ENCODE peak calls at places on chromosomes 3 and 15, in five cellular contexts. G is AG09319, M is HCT116, E is omental fat pad, F is chondrocyte. H is an unnamed sample.

GRCh38 chr15:59885832-59886231 is 118.3 kb upstream of the FOXB1 start:
- DNase-seq in M (no peak), G (no peak), F (no peak), E (no peak), H (no peak)

GRCh38 chr3:141083831-141084624 is 32.9 kb downstream of the SPSB4 start:
- DNase-seq in G (no peak), E (no peak), M (no peak), F (peak; percentile 38), H (peak; percentile 11)

GRCh38 chr15:22952826-22953579 is 27.2 kb downstream of the CYFIP1 start:
- DNase-seq in G (no peak), E (no peak), M (no peak), F (no peak), H (peak; percentile 52)

GRCh38 chr15:25710184-25710583 is 152.9 kb downstream of the ATP10A start:
- DNase-seq in F (peak; percentile 76), E (no peak), M (no peak), G (no peak), H (no peak)

GRCh38 chr15:67769468-67770097 is 55.7 kb upstream of the SKOR1 start:
- DNase-seq in E (no peak), M (no peak), G (no peak), F (no peak), H (no peak)

GRCh38 chr3:118447326-118447725 is 587.3 kb downstream of the IGSF11 start:
- DNase-seq in G (no peak), M (no peak), F (no peak), E (no peak), H (no peak)

GRCh38 chr15:34855397-34855796 is 60.0 kb upstream of the ACTC1 start:
- DNase-seq in E (no peak), M (no peak), F (no peak), G (peak; percentile 41), H (no peak)

GRCh38 chr15:72923304-72923703 is 129.0 kb upstream of the NEO1 start:
- DNase-seq in G (no peak), F (no peak), E (no peak), M (peak; percentile 10), H (no peak)

GRCh38 chr15:59691194-59691805 is 2.2 kb upstream of the BNIP2 start:
- DNase-seq in F (no peak), G (no peak), E (no peak), M (peak; percentile 39), H (no peak)

GRCh38 chr3:121895121-121895520 is 920 bp downstream of the SLC15A2 start:
- DNase-seq in E (no peak), F (no peak), M (no peak), G (no peak), H (no peak)

GRCh38 chr3:16816048-16816780 is 68.5 kb upstream of the PLCL2 start:
- DNase-seq in M (no peak), E (no peak), G (no peak), F (no peak), H (no peak)

GRCh38 chr3:15578272-15578671 is 23.1 kb downstream of the HACL1 start:
- DNase-seq in E (no peak), M (no peak), F (no peak), G (no peak), H (no peak)

GRCh38 chr3:11661827-11662226 is 18.1 kb upstream of the VGLL4 start:
- DNase-seq in M (no peak), E (no peak), G (no peak), F (no peak), H (no peak)

GRCh38 chr15:66489179-66489791 is 8.3 kb downstream of the SNAPC5 start:
- DNase-seq in M (no peak), E (no peak), F (no peak), G (no peak), H (no peak)

GRCh38 chr15:74530771-74531143 is 10.3 kb upstream of the ARID3B start:
- DNase-seq in G (no peak), E (no peak), M (no peak), F (no peak), H (no peak)

GRCh38 chr3:57998366-57999283 is 9.6 kb upstream of the FLNB start:
- DNase-seq in G (no peak), E (no peak), M (no peak), F (no peak), H (no peak)

GRCh38 chr15:89785064-89785770 is 9.1 kb downstream of the MESP2 start:
- DNase-seq in G (no peak), E (no peak), M (no peak), F (peak; percentile 59), H (no peak)

GRCh38 chr3:190533511-190534282 is 19.8 kb downstream of the IL1RAP start:
- DNase-seq in F (no peak), G (peak; percentile 91), E (peak; percentile 30), M (no peak), H (peak; percentile 82)

GRCh38 chr3:72487078-72487765 is 361.0 kb downstream of the SHQ1 start:
- DNase-seq in M (peak; percentile 19), G (peak; percentile 66), E (no peak), F (no peak), H (peak; percentile 90)

GRCh38 chr3:150227839-150228238 is 180.3 kb upstream of the TSC22D2 start:
- DNase-seq in G (no peak), M (peak; percentile 32), F (no peak), E (no peak), H (no peak)

GRCh38 chr3:59978979-59979378 is 929.2 kb upstream of the CFAP20DC start:
- DNase-seq in E (no peak), G (no peak), M (no peak), F (no peak), H (no peak)

GRCh38 chr3:150141790-150142189 is 171.1 kb upstream of the PFN2 start:
- DNase-seq in E (no peak), M (no peak), G (no peak), F (no peak), H (no peak)

GRCh38 chr15:76177491-76178040 is 117.8 kb downstream of the TMEM266 start:
- DNase-seq in G (peak; percentile 48), E (no peak), F (no peak), M (no peak), H (peak; percentile 89)

GRCh38 chr3:138254199-138254598 is 67.1 kb downstream of the ARMC8 start:
- DNase-seq in E (no peak), G (no peak), M (no peak), F (no peak), H (no peak)

GRCh38 chr3:160577093-160577492 is 11.7 kb upstream of the KPNA4 start:
- DNase-seq in E (no peak), F (no peak), G (no peak), M (no peak), H (no peak)

GRCh38 chr3:160576621-160577020 is 11.2 kb upstream of the KPNA4 start:
- DNase-seq in G (no peak), E (no peak), F (no peak), M (no peak), H (no peak)

GRCh38 chr3:160574636-160575035 is 9.3 kb upstream of the KPNA4 start:
- DNase-seq in G (no peak), M (no peak), E (no peak), F (no peak), H (no peak)

GRCh38 chr3:160575589-160575988 is 10.2 kb upstream of the KPNA4 start:
- DNase-seq in G (no peak), F (no peak), E (no peak), M (no peak), H (no peak)

GRCh38 chr3:160577551-160578195 is 12.3 kb upstream of the KPNA4 start:
- DNase-seq in G (no peak), M (peak; percentile 23), F (no peak), E (no peak), H (no peak)
- TF ChIP-seq CTCF in G (peak; percentile 34), M (peak; percentile 60), F (peak; percentile 74), E (no peak), H (no peak)

DNA sequence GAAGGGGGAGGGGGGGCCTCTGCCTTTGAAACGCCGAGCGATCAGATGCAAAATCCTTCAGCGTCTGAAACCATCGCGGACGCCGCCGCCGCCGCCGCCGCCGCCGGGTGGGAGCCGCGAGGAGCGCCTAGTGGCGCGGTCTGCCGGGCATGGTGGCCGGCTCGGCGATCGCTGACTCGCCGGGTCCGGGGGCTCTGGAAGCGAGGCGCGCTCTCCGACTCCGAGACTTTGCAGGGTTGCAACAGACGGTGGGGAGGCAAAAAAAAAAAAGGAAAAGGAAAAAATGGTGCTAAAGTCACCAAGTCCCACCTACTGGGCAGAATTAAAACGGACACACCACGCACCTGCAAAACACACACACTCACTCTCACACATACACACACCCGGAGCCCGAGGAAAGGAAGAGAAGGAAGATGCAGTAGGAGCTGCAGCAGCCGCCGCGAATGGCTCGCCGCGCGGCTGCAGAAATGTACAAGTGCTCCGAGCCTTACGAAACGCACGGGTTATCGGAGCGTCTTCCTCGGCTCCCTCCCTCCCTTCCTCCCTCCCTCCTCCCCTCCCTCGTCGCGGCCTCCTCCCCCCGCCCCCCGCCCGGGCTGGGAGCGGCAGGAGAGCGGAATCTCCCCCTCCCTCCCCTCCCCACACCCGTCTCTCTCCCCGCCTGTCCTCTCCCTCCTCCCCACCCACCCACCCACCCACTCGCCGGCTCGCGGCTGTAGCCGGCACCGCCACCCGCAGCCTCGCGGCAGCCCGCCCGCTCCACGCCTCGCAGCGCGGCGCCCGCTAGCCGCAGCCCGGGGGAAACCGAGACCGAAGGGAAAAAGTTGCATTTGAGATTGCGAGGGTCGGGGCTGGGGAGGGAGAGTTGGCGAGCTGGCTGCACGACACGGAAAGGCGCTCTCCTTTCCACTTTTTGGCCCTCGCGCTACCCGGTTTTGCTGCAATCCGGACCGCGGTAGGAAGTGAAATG is at the start of gene NTRK3:
- DNase-seq in M (no peak), E (no peak), F (no peak), G (no peak), H (no peak)
- TF ChIP-seq CTCF in M (no peak), E (no peak), F (peak; percentile 14), G (no peak), H (no peak)

GRCh38 chr3:114333923-114334240 is 40.1 kb downstream of the TIGIT start:
- DNase-seq in E (no peak), M (no peak), F (no peak), G (no peak), H (no peak)

GRCh38 chr3:114338651-114339357 is 45.0 kb downstream of the TIGIT start:
- DNase-seq in E (no peak), M (no peak), F (no peak), G (no peak), H (no peak)

GRCh38 chr3:114333180-114333922 is 39.5 kb downstream of the TIGIT start:
- DNase-seq in G (no peak), F (no peak), M (no peak), E (no peak), H (no peak)

GRCh38 chr3:114336857-114337256 is 43.0 kb downstream of the TIGIT start:
- DNase-seq in M (no peak), F (no peak), E (no peak), G (no peak), H (no peak)

DNA sequence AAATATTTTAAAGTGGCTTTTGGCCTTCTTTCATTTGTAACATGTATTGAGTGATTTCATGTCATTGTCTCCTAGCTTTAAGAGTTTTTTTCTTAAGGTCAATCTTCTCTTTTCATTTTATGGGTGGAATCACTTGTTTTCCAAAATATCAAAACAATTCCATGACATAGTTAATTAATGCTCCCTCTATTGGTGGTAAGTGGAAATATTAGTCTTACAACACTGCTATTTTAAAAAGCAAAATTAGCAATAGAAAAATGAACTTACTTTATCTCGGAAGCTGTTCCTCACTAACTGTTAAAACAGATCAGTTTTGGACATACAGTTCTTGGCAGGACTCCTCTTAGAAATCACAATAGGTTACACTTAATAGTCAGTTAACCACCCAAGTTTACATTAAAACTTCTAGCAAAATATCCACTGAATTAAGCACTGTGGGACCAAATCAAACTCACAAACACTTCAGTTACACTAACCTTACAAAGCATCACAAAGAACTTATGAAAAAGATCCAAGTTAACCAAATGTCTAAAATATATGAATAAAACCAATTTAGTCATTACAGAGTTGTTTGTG is 42.4 kb downstream of the TIGIT start:
- DNase-seq in M (no peak), G (no peak), F (no peak), E (no peak), H (no peak)
- TF ChIP-seq CTCF in M (no peak), G (peak; percentile 41), F (peak; percentile 80), E (no peak), H (no peak)

GRCh38 chr3:63990733-63991132 is 32.6 kb downstream of the PSMD6 start:
- DNase-seq in E (no peak), G (no peak), M (no peak), F (no peak), H (no peak)
- TF ChIP-seq CTCF in E (no peak), G (no peak), M (no peak), F (no peak), H (no peak)

H was measured in suprapubic skin.